ENCODE peak calls at places on chromosomes 2 and 18, in eight cellular contexts. One of them, this sample, is unnamed.

GRCh38 chr2:235018838-235019237 is 67.0 kb downstream of the SH3BP4 start:
- DNase-seq in heart right ventricle: no peak
- DNase-seq in cardiac muscle cell: no peak
- DNase-seq in prostate gland: no peak
- DNase-seq in spleen: no peak
- DNase-seq in upper lobe of right lung: peak; percentile 13
- DNase-seq in OCI-LY7: no peak
- DNase-seq in esophagus muscularis mucosa: no peak
- DNase-seq in this sample: no peak

GRCh38 chr18:52288403-52289004 is 51.5 kb upstream of the DCC start:
- DNase-seq in esophagus muscularis mucosa: no peak
- DNase-seq in spleen: no peak
- DNase-seq in prostate gland: no peak
- DNase-seq in upper lobe of right lung: peak; percentile 64
- DNase-seq in cardiac muscle cell: peak; percentile 3
- DNase-seq in OCI-LY7: peak; percentile 19
- DNase-seq in heart right ventricle: peak; percentile 10
- DNase-seq in this sample: no peak

GRCh38 chr2:100744589-100744988 is 75.3 kb upstream of the NPAS2 start:
- DNase-seq in OCI-LY7: no peak
- DNase-seq in cardiac muscle cell: peak; percentile 47
- DNase-seq in upper lobe of right lung: no peak
- DNase-seq in spleen: no peak
- DNase-seq in prostate gland: no peak
- DNase-seq in esophagus muscularis mucosa: peak; percentile 66
- DNase-seq in heart right ventricle: no peak
- DNase-seq in this sample: no peak

GRCh38 chr18:59660976-59661743 is 36.1 kb downstream of the CCBE1 start:
- DNase-seq in cardiac muscle cell: peak; percentile 88
- DNase-seq in prostate gland: no peak
- DNase-seq in upper lobe of right lung: no peak
- DNase-seq in heart right ventricle: no peak
- DNase-seq in spleen: no peak
- DNase-seq in esophagus muscularis mucosa: no peak
- DNase-seq in OCI-LY7: no peak
- DNase-seq in this sample: no peak

GRCh38 chr2:20509301-20509765 is 62.5 kb downstream of the RHOB start:
- DNase-seq in prostate gland: no peak
- DNase-seq in OCI-LY7: no peak
- DNase-seq in spleen: no peak
- DNase-seq in cardiac muscle cell: no peak
- DNase-seq in esophagus muscularis mucosa: no peak
- DNase-seq in heart right ventricle: no peak
- DNase-seq in upper lobe of right lung: no peak
- DNase-seq in this sample: no peak

GRCh38 chr2:235263205-235264120 is 230.4 kb upstream of the AGAP1 start:
- DNase-seq in esophagus muscularis mucosa: no peak
- DNase-seq in OCI-LY7: no peak
- DNase-seq in heart right ventricle: peak; percentile 75
- DNase-seq in spleen: no peak
- DNase-seq in prostate gland: peak; percentile 72
- DNase-seq in upper lobe of right lung: peak; percentile 68
- DNase-seq in cardiac muscle cell: peak; percentile 96
- DNase-seq in this sample: no peak

GRCh38 chr2:3902131-3902530 is 198.8 kb downstream of the DCDC2C start:
- DNase-seq in spleen: no peak
- DNase-seq in OCI-LY7: no peak
- DNase-seq in heart right ventricle: no peak
- DNase-seq in upper lobe of right lung: no peak
- DNase-seq in cardiac muscle cell: no peak
- DNase-seq in prostate gland: no peak
- DNase-seq in esophagus muscularis mucosa: peak; percentile 57
- DNase-seq in this sample: no peak

GRCh38 chr2:173462908-173463840 is 108.5 kb downstream of the CDCA7 start:
- DNase-seq in upper lobe of right lung: no peak
- DNase-seq in cardiac muscle cell: no peak
- DNase-seq in heart right ventricle: no peak
- DNase-seq in OCI-LY7: no peak
- DNase-seq in prostate gland: no peak
- DNase-seq in esophagus muscularis mucosa: no peak
- DNase-seq in spleen: no peak
- DNase-seq in this sample: no peak

GRCh38 chr2:98910349-98911125 is 25.5 kb downstream of the CRACDL start:
- DNase-seq in OCI-LY7: peak; percentile 22
- DNase-seq in spleen: peak; percentile 29
- DNase-seq in prostate gland: no peak
- DNase-seq in heart right ventricle: no peak
- DNase-seq in upper lobe of right lung: peak; percentile 58
- DNase-seq in cardiac muscle cell: no peak
- DNase-seq in esophagus muscularis mucosa: peak; percentile 68
- DNase-seq in this sample: peak; percentile 25

GRCh38 chr2:112077814-112078213 is 22.7 kb downstream of the TMEM87B start:
- DNase-seq in spleen: no peak
- DNase-seq in OCI-LY7: no peak
- DNase-seq in upper lobe of right lung: no peak
- DNase-seq in heart right ventricle: no peak
- DNase-seq in cardiac muscle cell: no peak
- DNase-seq in esophagus muscularis mucosa: no peak
- DNase-seq in prostate gland: no peak
- DNase-seq in this sample: no peak

GRCh38 chr18:11654736-11655604 is 34.1 kb upstream of the GNAL start:
- DNase-seq in upper lobe of right lung: peak; percentile 81
- DNase-seq in OCI-LY7: peak; percentile 53
- DNase-seq in prostate gland: peak; percentile 58
- DNase-seq in esophagus muscularis mucosa: peak; percentile 87
- DNase-seq in heart right ventricle: peak; percentile 67
- DNase-seq in cardiac muscle cell: peak; percentile 44
- DNase-seq in spleen: no peak
- DNase-seq in this sample: peak; percentile 91

GRCh38 chr2:236164201-236164982 is 3.8 kb downstream of the GBX2 start:
- DNase-seq in esophagus muscularis mucosa: no peak
- DNase-seq in OCI-LY7: no peak
- DNase-seq in cardiac muscle cell: no peak
- DNase-seq in prostate gland: no peak
- DNase-seq in spleen: no peak
- DNase-seq in heart right ventricle: no peak
- DNase-seq in upper lobe of right lung: peak; percentile 62
- DNase-seq in this sample: no peak

GRCh38 chr2:168528469-168528868 is 72.4 kb downstream of the CERS6 start:
- DNase-seq in esophagus muscularis mucosa: no peak
- DNase-seq in spleen: no peak
- DNase-seq in heart right ventricle: no peak
- DNase-seq in upper lobe of right lung: no peak
- DNase-seq in OCI-LY7: no peak
- DNase-seq in prostate gland: no peak
- DNase-seq in cardiac muscle cell: peak; percentile 32
- DNase-seq in this sample: no peak

GRCh38 chr18:47215554-47216138 is 35.8 kb downstream of the SKOR2 start:
- DNase-seq in prostate gland: peak; percentile 14
- DNase-seq in esophagus muscularis mucosa: no peak
- DNase-seq in OCI-LY7: peak; percentile 26
- DNase-seq in upper lobe of right lung: no peak
- DNase-seq in cardiac muscle cell: peak; percentile 78
- DNase-seq in spleen: no peak
- DNase-seq in heart right ventricle: no peak
- DNase-seq in this sample: no peak

GRCh38 chr2:219325657-219326056 is 6.9 kb downstream of the RESP18 start:
- DNase-seq in OCI-LY7: no peak
- DNase-seq in spleen: no peak
- DNase-seq in heart right ventricle: no peak
- DNase-seq in upper lobe of right lung: no peak
- DNase-seq in prostate gland: no peak
- DNase-seq in esophagus muscularis mucosa: no peak
- DNase-seq in cardiac muscle cell: no peak
- DNase-seq in this sample: no peak

GRCh38 chr2:109438773-109439191 is 175.0 kb downstream of the SEPTIN10 start:
- DNase-seq in prostate gland: no peak
- DNase-seq in upper lobe of right lung: no peak
- DNase-seq in heart right ventricle: no peak
- DNase-seq in spleen: no peak
- DNase-seq in cardiac muscle cell: peak; percentile 72
- DNase-seq in OCI-LY7: no peak
- DNase-seq in esophagus muscularis mucosa: no peak
- DNase-seq in this sample: no peak

GRCh38 chr2:115071534-115071933 is 629.1 kb downstream of the DPP10 start:
- DNase-seq in heart right ventricle: no peak
- DNase-seq in upper lobe of right lung: no peak
- DNase-seq in spleen: no peak
- DNase-seq in prostate gland: no peak
- DNase-seq in OCI-LY7: no peak
- DNase-seq in esophagus muscularis mucosa: no peak
- DNase-seq in cardiac muscle cell: no peak
- DNase-seq in this sample: no peak

GRCh38 chr18:76588591-76589303 is 93.7 kb upstream of the ZNF516 start:
- DNase-seq in spleen: no peak
- DNase-seq in esophagus muscularis mucosa: no peak
- DNase-seq in OCI-LY7: no peak
- DNase-seq in heart right ventricle: no peak
- DNase-seq in prostate gland: no peak
- DNase-seq in upper lobe of right lung: no peak
- DNase-seq in cardiac muscle cell: peak; percentile 51
- DNase-seq in this sample: no peak
- H3K4me3 ChIP-seq in spleen: peak overlapping the region; percentile 23
- H3K4me3 ChIP-seq in esophagus muscularis mucosa: peak overlapping the region; percentile 29
- H3K4me3 ChIP-seq in OCI-LY7: no peak overlapping the region
- H3K4me3 ChIP-seq in heart right ventricle: peak overlapping the region; percentile 14
- H3K4me3 ChIP-seq in prostate gland: peak overlapping the region; percentile 5
- H3K4me3 ChIP-seq in upper lobe of right lung: peak overlapping the region; percentile 40
- H3K4me3 ChIP-seq in cardiac muscle cell: peak overlapping the region; percentile 2
- H3K4me3 ChIP-seq in this sample: peak overlapping the region; percentile 38

GRCh38 chr2:86249843-86250402 is 50.7 kb downstream of the MRPL35 start:
- DNase-seq in upper lobe of right lung: no peak
- DNase-seq in esophagus muscularis mucosa: no peak
- DNase-seq in cardiac muscle cell: peak; percentile 24
- DNase-seq in spleen: no peak
- DNase-seq in heart right ventricle: no peak
- DNase-seq in OCI-LY7: peak; percentile 66
- DNase-seq in prostate gland: no peak
- DNase-seq in this sample: no peak
- H3K27ac ChIP-seq in upper lobe of right lung: no peak overlapping the region
- H3K27ac ChIP-seq in esophagus muscularis mucosa: peak overlapping the region; percentile 83
- H3K27ac ChIP-seq in cardiac muscle cell: no peak overlapping the region
- H3K27ac ChIP-seq in spleen: no peak overlapping the region
- H3K27ac ChIP-seq in heart right ventricle: no peak overlapping the region
- H3K27ac ChIP-seq in OCI-LY7: no peak overlapping the region
- H3K27ac ChIP-seq in prostate gland: peak overlapping the region; percentile 39
- H3K27ac ChIP-seq in this sample: peak overlapping the region; percentile 70

DNA sequence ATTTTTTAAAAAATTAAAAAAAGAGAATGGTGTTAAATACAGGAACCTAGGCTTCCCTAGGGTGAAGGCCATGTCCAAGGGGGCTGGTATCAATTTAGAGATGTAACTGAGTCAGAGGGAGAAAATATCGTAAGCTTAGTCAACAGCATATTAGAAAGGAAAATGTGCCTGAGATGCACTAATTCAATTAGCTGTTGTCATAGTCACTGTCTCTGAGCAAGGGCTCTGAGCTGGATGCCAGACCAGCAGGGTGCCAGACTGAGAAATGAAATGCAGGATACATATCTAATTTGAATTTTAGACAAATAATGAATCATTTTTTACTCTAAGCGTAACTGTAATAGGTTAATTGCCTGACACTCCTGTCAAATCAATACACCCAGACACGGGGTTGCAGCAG is 11.4 kb upstream of the SLC35F6 start:
- DNase-seq in OCI-LY7: no peak
- DNase-seq in spleen: no peak
- DNase-seq in cardiac muscle cell: no peak
- DNase-seq in upper lobe of right lung: no peak
- DNase-seq in prostate gland: no peak
- DNase-seq in esophagus muscularis mucosa: no peak
- DNase-seq in heart right ventricle: no peak
- DNase-seq in this sample: no peak
- H3K4me1 ChIP-seq in OCI-LY7: peaks cover 56% of the 10 kb centered on the region
- H3K4me1 ChIP-seq in spleen: no peaks in the 10 kb centered on the region
- H3K4me1 ChIP-seq in cardiac muscle cell: peaks cover 6% of the 10 kb centered on the region
- H3K4me1 ChIP-seq in upper lobe of right lung: peaks cover 3% of the 10 kb centered on the region
- H3K4me1 ChIP-seq in prostate gland: no peaks in the 10 kb centered on the region
- H3K4me1 ChIP-seq in esophagus muscularis mucosa: no peaks in the 10 kb centered on the region
- H3K4me1 ChIP-seq in heart right ventricle: peaks cover 12% of the 10 kb centered on the region
- H3K4me1 ChIP-seq in this sample: peaks cover 6% of the 10 kb centered on the region

GRCh38 chr2:121015971-121016485 is 269.0 kb downstream of the TFCP2L1 start:
- DNase-seq in esophagus muscularis mucosa: peak; percentile 86
- DNase-seq in cardiac muscle cell: no peak
- DNase-seq in spleen: no peak
- DNase-seq in OCI-LY7: no peak
- DNase-seq in heart right ventricle: no peak
- DNase-seq in prostate gland: peak; percentile 28
- DNase-seq in upper lobe of right lung: no peak
- DNase-seq in this sample: peak; percentile 58

GRCh38 chr2:121017411-121017810 is 267.6 kb downstream of the TFCP2L1 start:
- DNase-seq in prostate gland: peak; percentile 2
- DNase-seq in esophagus muscularis mucosa: peak; percentile 72
- DNase-seq in OCI-LY7: no peak
- DNase-seq in upper lobe of right lung: no peak
- DNase-seq in heart right ventricle: no peak
- DNase-seq in cardiac muscle cell: no peak
- DNase-seq in spleen: no peak
- DNase-seq in this sample: no peak

GRCh38 chr2:121019756-121020155 is 265.2 kb downstream of the TFCP2L1 start:
- DNase-seq in OCI-LY7: no peak
- DNase-seq in prostate gland: no peak
- DNase-seq in spleen: no peak
- DNase-seq in upper lobe of right lung: no peak
- DNase-seq in cardiac muscle cell: no peak
- DNase-seq in heart right ventricle: no peak
- DNase-seq in esophagus muscularis mucosa: peak; percentile 87
- DNase-seq in this sample: peak; percentile 46

GRCh38 chr2:121019073-121019472 is 265.9 kb downstream of the TFCP2L1 start:
- DNase-seq in prostate gland: peak; percentile 2
- DNase-seq in OCI-LY7: no peak
- DNase-seq in cardiac muscle cell: peak; percentile 65
- DNase-seq in heart right ventricle: peak; percentile 23
- DNase-seq in esophagus muscularis mucosa: peak; percentile 77
- DNase-seq in spleen: no peak
- DNase-seq in upper lobe of right lung: no peak
- DNase-seq in this sample: no peak

DNA sequence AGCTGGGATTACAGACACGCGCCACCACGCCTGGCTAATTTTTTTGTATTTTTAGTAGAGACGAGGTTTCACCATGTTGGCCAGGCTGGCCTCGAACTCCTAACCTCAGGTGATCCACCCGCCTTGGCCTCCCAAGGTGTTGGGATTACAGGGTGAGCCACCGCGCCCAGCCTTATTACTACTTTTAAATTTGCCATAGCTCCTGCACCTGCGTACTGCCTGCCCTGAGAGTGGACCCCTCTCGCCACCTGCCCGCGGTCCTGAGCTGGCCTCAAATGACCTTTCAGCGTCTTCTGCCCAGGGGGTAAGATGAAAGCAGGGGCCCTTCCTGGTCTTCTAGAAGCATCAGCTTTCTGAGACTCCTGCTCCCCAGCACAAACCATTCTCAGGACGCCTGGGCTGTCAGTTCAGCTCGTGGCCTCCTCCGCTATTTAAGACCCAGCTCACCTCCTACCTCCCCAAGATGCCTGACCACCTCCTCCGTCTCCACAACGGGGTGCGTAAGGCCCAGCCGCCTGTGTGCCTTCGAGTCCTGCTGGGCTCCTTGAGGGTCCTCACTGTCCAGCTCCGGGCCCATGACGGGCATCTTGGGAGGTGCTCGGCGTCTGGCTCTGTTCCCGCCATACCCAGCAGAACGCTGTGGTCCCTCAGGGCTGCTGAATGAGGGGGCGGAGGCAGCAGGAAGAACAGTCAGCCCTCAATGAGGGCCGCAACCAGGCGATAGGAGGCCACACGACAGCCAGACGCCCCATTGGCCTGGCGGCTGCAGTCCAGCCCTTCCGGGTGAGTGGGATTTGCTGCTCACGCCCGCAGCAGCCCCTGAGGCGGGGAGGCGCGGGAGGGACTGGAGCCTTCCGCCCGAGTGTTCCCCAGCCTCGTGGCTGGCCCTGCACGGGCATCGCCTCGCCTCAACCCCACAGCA is 266.6 kb downstream of the TFCP2L1 start:
- DNase-seq in heart right ventricle: peak; percentile 36
- DNase-seq in spleen: no peak
- DNase-seq in OCI-LY7: no peak
- DNase-seq in prostate gland: peak; percentile 2
- DNase-seq in cardiac muscle cell: peak; percentile 87
- DNase-seq in upper lobe of right lung: no peak
- DNase-seq in esophagus muscularis mucosa: peak; percentile 84
- DNase-seq in this sample: peak; percentile 90
- H3K4me3 ChIP-seq in heart right ventricle: no peak overlapping the region
- H3K4me3 ChIP-seq in spleen: no peak overlapping the region
- H3K4me3 ChIP-seq in OCI-LY7: no peak overlapping the region
- H3K4me3 ChIP-seq in prostate gland: no peak overlapping the region
- H3K4me3 ChIP-seq in cardiac muscle cell: no peak overlapping the region
- H3K4me3 ChIP-seq in upper lobe of right lung: peak overlapping the region; percentile 16
- H3K4me3 ChIP-seq in esophagus muscularis mucosa: peak overlapping the region; percentile 16
- H3K4me3 ChIP-seq in this sample: no peak overlapping the region

This sample was measured in vagina.